ENCODE peak calls at places on chromosomes 2 and 18, in ten cellular contexts. L is stomach; H is uterus; Q is fibroblast of lung; F is spleen; K is thoracic aorta; V is NB4; G is brain microvascular endothelial cell; P is activated CD8-positive, alpha-beta T cell treated with anti-CD3 and anti-CD28 coated beads for 36 hours; A is GM12864. I is an unnamed sample.

GRCh38 chr2:232633413-232634318 is at the start of gene EFHD1:
- DNase-seq in L (peak), F (peak), V (peak), Q (peak), K (peak), G (peak), P (peak), H (peak), A (no peak), I (peak)

GRCh38 chr2:160324161-160324768 is 124.2 kb upstream of the ITGB6 start:
- DNase-seq in V (peak), A (no peak), K (no peak), L (peak), G (peak), H (peak), F (peak), P (peak), Q (peak), I (peak)

GRCh38 chr18:37435150-37435872 is 130.3 kb downstream of the CELF4 start:
- DNase-seq in P (no peak), H (no peak), A (no peak), Q (no peak), V (no peak), F (no peak), L (no peak), K (no peak), G (no peak), I (no peak)

GRCh38 chr2:144234115-144234772 is 285.7 kb downstream of the ZEB2 start:
- DNase-seq in A (no peak), L (no peak), F (no peak), V (no peak), K (no peak), H (no peak), G (no peak), Q (peak), P (no peak), I (no peak)

GRCh38 chr2:59604143-59604542 is 949.3 kb downstream of the BCL11A start:
- DNase-seq in K (no peak), F (no peak), G (no peak), L (no peak), A (no peak), V (no peak), H (no peak), P (no peak), Q (no peak), I (no peak)

GRCh38 chr2:173584676-173585453 is 230.2 kb downstream of the CDCA7 start:
- DNase-seq in H (no peak), P (no peak), G (no peak), Q (no peak), A (no peak), K (no peak), L (no peak), V (peak), F (no peak), I (no peak)

GRCh38 chr2:1740714-1741584 is 3.4 kb downstream of the PXDN start:
- DNase-seq in K (no peak), Q (no peak), H (peak), P (no peak), A (no peak), F (no peak), G (no peak), L (no peak), V (no peak), I (no peak)

GRCh38 chr18:59383831-59384230 is 24.8 kb upstream of the LMAN1 start:
- DNase-seq in H (no peak), P (no peak), A (no peak), L (no peak), V (no peak), G (no peak), K (no peak), Q (no peak), F (no peak), I (no peak)

GRCh38 chr2:44753552-44754285 is 187.8 kb upstream of the SIX3 start:
- DNase-seq in G (no peak), F (no peak), H (no peak), L (no peak), V (peak), P (peak), Q (peak), K (no peak), A (no peak), I (no peak)

GRCh38 chr2:187102381-187102780 is 253.4 kb upstream of the ZSWIM2 start:
- DNase-seq in L (no peak), A (no peak), V (no peak), K (no peak), G (no peak), Q (peak), H (no peak), F (no peak), P (no peak), I (no peak)

GRCh38 chr18:12309683-12310198 is 1.7 kb downstream of the TUBB6 start:
- DNase-seq in P (no peak), H (no peak), L (no peak), G (no peak), F (no peak), K (no peak), Q (no peak), A (no peak), V (no peak), I (no peak)

GRCh38 chr18:3269900-3270299 is 8.0 kb downstream of the MYL12B start:
- DNase-seq in G (no peak), F (no peak), P (no peak), K (no peak), H (no peak), L (no peak), V (no peak), Q (no peak), A (no peak), I (no peak)

GRCh38 chr18:25223899-25224607 is 127.9 kb downstream of the ZNF521 start:
- DNase-seq in F (no peak), A (no peak), V (no peak), G (no peak), L (no peak), H (no peak), P (no peak), K (no peak), Q (no peak), I (no peak)

GRCh38 chr2:241569831-241570281 is 11.3 kb downstream of the BOK start:
- DNase-seq in F (peak), L (no peak), G (no peak), K (no peak), H (no peak), Q (no peak), V (no peak), P (no peak), A (no peak), I (no peak)

GRCh38 chr2:217995741-217996141 is 7.1 kb downstream of the TNS1 start:
- DNase-seq in F (peak), Q (peak), L (peak), A (no peak), K (no peak), G (no peak), H (peak), P (no peak), V (peak), I (no peak)

GRCh38 chr2:148658807-148659722 is 14.5 kb downstream of the EPC2 start:
- DNase-seq in A (no peak), K (no peak), H (no peak), P (peak), L (no peak), Q (peak), V (peak), F (no peak), G (no peak), I (peak)

GRCh38 chr2:64831134-64831976 is 157.8 kb upstream of the SLC1A4 start:
- DNase-seq in P (peak), V (peak), H (peak), Q (peak), A (peak), K (peak), G (peak), L (peak), F (peak), I (peak)

GRCh38 chr2:20551231-20551944 is 99.5 kb downstream of the HS1BP3 start:
- DNase-seq in L (peak), P (no peak), H (no peak), G (no peak), F (peak), Q (no peak), K (no peak), A (no peak), V (no peak), I (no peak)

GRCh38 chr2:70979626-70980025 is 1.2 kb downstream of the ANKRD53 start:
- DNase-seq in H (no peak), P (no peak), F (peak), V (no peak), L (no peak), G (no peak), K (no peak), Q (no peak), A (no peak), I (peak)

GRCh38 chr2:70974592-70974991 is 3.8 kb upstream of the ANKRD53 start:
- DNase-seq in Q (no peak), P (no peak), A (no peak), H (no peak), V (no peak), L (no peak), F (peak), G (no peak), K (no peak), I (no peak)

GRCh38 chr2:70975237-70975636 is 3.2 kb upstream of the ANKRD53 start:
- DNase-seq in A (no peak), L (no peak), G (no peak), P (no peak), F (peak), V (no peak), H (no peak), K (no peak), Q (no peak), I (no peak)

GRCh38 chr2:70978388-70979357 is at the start of gene ANKRD53:
- DNase-seq in P (peak), L (peak), V (no peak), K (no peak), A (no peak), G (no peak), Q (peak), F (peak), H (peak), I (peak)

GRCh38 chr2:70977605-70978205 is 725 bp upstream of the ANKRD53 start:
- DNase-seq in G (peak), A (no peak), H (peak), F (peak), P (peak), Q (peak), L (peak), V (no peak), K (peak), I (no peak)
- TF ChIP-seq CTCF in G (no peak), A (no peak), H (no peak), F (no peak), P (peak), Q (no peak), L (peak), V (no peak), K (no peak), I (no peak)

DNA sequence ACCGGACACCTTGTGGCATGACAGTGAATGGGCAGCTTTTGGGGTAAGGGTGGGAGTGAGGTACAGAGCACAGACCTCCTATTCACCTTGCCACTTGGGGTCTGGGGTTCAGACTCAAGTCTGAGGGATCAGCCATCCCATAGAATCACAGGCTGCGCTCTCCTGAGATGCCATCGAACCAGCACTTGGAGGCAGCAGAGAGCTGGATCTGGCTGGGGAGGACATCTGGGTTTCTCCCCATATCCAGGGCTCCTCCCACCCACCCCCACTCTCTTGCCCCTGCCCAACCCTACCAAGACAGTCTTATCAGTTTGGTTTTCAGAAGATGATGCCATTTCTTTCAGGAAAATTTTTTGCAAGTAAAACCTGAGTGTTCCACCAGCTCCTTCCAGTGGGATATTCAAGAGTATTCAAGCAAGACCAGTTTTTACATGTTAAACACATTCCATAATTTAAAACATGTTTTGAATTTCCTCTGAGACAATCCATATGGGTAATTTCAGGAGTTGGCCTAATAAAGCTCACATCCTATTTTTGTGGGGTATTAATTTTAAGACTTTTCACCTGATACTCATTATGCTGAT is 29.2 kb upstream of the TEX44 start:
- DNase-seq in K (no peak), L (peak), G (peak), F (no peak), H (peak), P (peak), V (peak), A (peak), Q (peak), I (peak)
- TF ChIP-seq CTCF in K (peak), L (no peak), G (peak), F (peak), H (peak), P (peak), V (peak), A (peak), Q (peak), I (peak)

GRCh38 chr18:65817178-65817577 is 66.4 kb downstream of the CDH7 start:
- DNase-seq in V (no peak), A (no peak), F (no peak), K (no peak), P (no peak), L (no peak), G (no peak), Q (no peak), H (no peak), I (no peak)

GRCh38 chr18:65811307-65811706 is 60.5 kb downstream of the CDH7 start:
- DNase-seq in L (no peak), H (no peak), K (no peak), V (no peak), P (no peak), F (no peak), A (no peak), G (no peak), Q (no peak), I (no peak)
- TF ChIP-seq CTCF in L (no peak), H (no peak), K (no peak), V (no peak), P (no peak), F (no peak), A (no peak), G (no peak), Q (no peak), I (no peak)

GRCh38 chr2:29259221-29259620 is 144.0 kb downstream of the CLIP4 start:
- DNase-seq in F (no peak), K (no peak), G (no peak), P (no peak), H (no peak), A (no peak), L (no peak), V (no peak), Q (peak), I (no peak)
- TF ChIP-seq CTCF in F (no peak), K (no peak), G (no peak), P (no peak), H (no peak), A (no peak), L (no peak), V (no peak), Q (no peak), I (no peak)

I was measured in GM13976.